ENCODE peak calls at places on chromosomes 2 and 18, in eight cellular contexts. M is B cell, H is lower lobe of right lung, S is cardiac muscle cell, V is dorsolateral prefrontal cortex, E is WTC11, D is RWPE1, P is left lung. L is an unnamed sample.

GRCh38 chr2:211898697-211899096 is 639.9 kb downstream of the ERBB4 start:
- DNase-seq in M (no peak), H (no peak), S (no peak), V (no peak), E (no peak), D (no peak), P (no peak), L (no peak)

GRCh38 chr18:67731853-67732252 is 215.3 kb upstream of the DSEL start:
- DNase-seq in M (no peak), H (no peak), S (no peak), V (no peak), E (no peak), D (peak; percentile 13), P (no peak), L (no peak)

GRCh38 chr2:86396304-86396785 is 44.8 kb upstream of the KDM3A start:
- DNase-seq in M (no peak), H (peak; percentile 51), S (peak; percentile 43), V (peak; percentile 17), E (peak; percentile 33), D (no peak), P (no peak), L (no peak)

GRCh38 chr2:198214108-198214736 is 409.8 kb downstream of the PLCL1 start:
- DNase-seq in M (no peak), H (no peak), S (peak; percentile 29), V (no peak), E (no peak), D (no peak), P (no peak), L (no peak)

GRCh38 chr2:99984781-99985525 is 157.4 kb downstream of the AFF3 start:
- DNase-seq in M (no peak), H (no peak), S (peak; percentile 16), V (no peak), E (no peak), D (no peak), P (no peak), L (no peak)

GRCh38 chr2:65103013-65103720 is 26.7 kb downstream of the RAB1A start:
- DNase-seq in M (no peak), H (no peak), S (no peak), V (no peak), E (no peak), D (no peak), P (no peak), L (no peak)

GRCh38 chr2:218343591-218343990 is 13.1 kb upstream of the CATIP start:
- DNase-seq in M (no peak), H (no peak), S (peak; percentile 82), V (no peak), E (no peak), D (no peak), P (no peak), L (no peak)

GRCh38 chr2:59237311-59237710 is 996.2 kb upstream of the FANCL start:
- DNase-seq in M (no peak), H (no peak), S (no peak), V (no peak), E (no peak), D (no peak), P (no peak), L (no peak)

GRCh38 chr2:98875746-98876145 is 60.3 kb downstream of the CRACDL start:
- DNase-seq in M (no peak), H (no peak), S (no peak), V (no peak), E (no peak), D (no peak), P (no peak), L (no peak)

GRCh38 chr2:117330611-117331010 is 483.9 kb upstream of the DDX18 start:
- DNase-seq in M (no peak), H (no peak), S (no peak), V (no peak), E (no peak), D (no peak), P (no peak), L (no peak)

GRCh38 chr18:23487738-23488625 is 15.3 kb upstream of the RMC1 start:
- DNase-seq in M (peak; percentile 67), H (peak; percentile 70), S (peak; percentile 22), V (no peak), E (no peak), D (no peak), P (peak; percentile 54), L (peak; percentile 47)

GRCh38 chr18:5449858-5450509 is 93.8 kb downstream of the EPB41L3 start:
- DNase-seq in M (no peak), H (no peak), S (no peak), V (no peak), E (no peak), D (no peak), P (no peak), L (no peak)

GRCh38 chr2:172335731-172336130 is 91.7 kb upstream of the ITGA6 start:
- DNase-seq in M (no peak), H (no peak), S (no peak), V (no peak), E (no peak), D (no peak), P (no peak), L (no peak)

GRCh38 chr18:59961086-59961485 is 61.3 kb downstream of the PMAIP1 start:
- DNase-seq in M (peak; percentile 64), H (no peak), S (no peak), V (no peak), E (no peak), D (no peak), P (no peak), L (no peak)

GRCh38 chr2:231456295-231457004 is 7.8 kb downstream of the NCL start:
- DNase-seq in M (no peak), H (no peak), S (no peak), V (no peak), E (no peak), D (no peak), P (no peak), L (no peak)

GRCh38 chr2:84735383-84735782 is 145.5 kb downstream of the TRABD2A start:
- DNase-seq in M (no peak), H (no peak), S (no peak), V (no peak), E (no peak), D (no peak), P (no peak), L (no peak)

GRCh38 chr2:84741182-84741822 is 139.6 kb downstream of the TRABD2A start:
- DNase-seq in M (no peak), H (no peak), S (peak; percentile 38), V (no peak), E (peak; percentile 65), D (no peak), P (no peak), L (peak; percentile 44)
- TF ChIP-seq CTCF in M (peak; percentile 41), H (peak; percentile 23), S (peak; percentile 37), V (no peak), E (peak; percentile 33), D (no peak), P (peak; percentile 35), L (peak; percentile 28)

GRCh38 chr18:32896781-32897547 is 124.1 kb upstream of the KLHL14 start:
- DNase-seq in M (no peak), H (no peak), S (peak; percentile 2), V (no peak), E (no peak), D (no peak), P (no peak), L (no peak)

GRCh38 chr18:32889620-32890593 is 117.1 kb upstream of the KLHL14 start:
- DNase-seq in M (no peak), H (no peak), S (no peak), V (no peak), E (peak; percentile 13), D (no peak), P (no peak), L (no peak)

GRCh38 chr18:32891130-32891529 is 118.3 kb upstream of the KLHL14 start:
- DNase-seq in M (no peak), H (no peak), S (no peak), V (no peak), E (no peak), D (no peak), P (no peak), L (no peak)

GRCh38 chr18:32891797-32892196 is 119.0 kb upstream of the KLHL14 start:
- DNase-seq in M (no peak), H (no peak), S (no peak), V (no peak), E (no peak), D (no peak), P (no peak), L (no peak)

DNA sequence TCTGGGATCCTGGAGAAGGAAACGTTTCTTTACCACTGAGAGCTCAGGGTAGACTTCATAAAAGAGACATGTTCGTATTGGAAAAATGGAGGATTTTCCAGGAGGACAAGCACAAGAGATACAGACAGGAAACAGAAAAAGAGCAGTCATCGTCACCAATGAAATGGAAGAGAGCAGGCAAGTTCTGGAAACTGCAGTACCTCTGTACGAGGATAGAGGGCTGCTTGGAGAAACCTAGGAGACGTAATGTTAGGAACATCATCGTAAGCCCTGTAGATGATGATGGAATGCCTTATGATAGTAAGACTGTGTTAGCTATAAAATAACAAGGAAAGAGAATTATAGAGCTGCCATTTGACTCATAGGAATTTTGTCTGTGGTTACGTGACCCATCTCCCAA is 121.1 kb upstream of the KLHL14 start:
- DNase-seq in M (no peak), H (no peak), S (no peak), V (no peak), E (no peak), D (no peak), P (no peak), L (no peak)
- TF ChIP-seq CTCF in M (no peak), H (no peak), S (no peak), V (no peak), E (no peak), D (no peak), P (no peak), L (no peak)

DNA sequence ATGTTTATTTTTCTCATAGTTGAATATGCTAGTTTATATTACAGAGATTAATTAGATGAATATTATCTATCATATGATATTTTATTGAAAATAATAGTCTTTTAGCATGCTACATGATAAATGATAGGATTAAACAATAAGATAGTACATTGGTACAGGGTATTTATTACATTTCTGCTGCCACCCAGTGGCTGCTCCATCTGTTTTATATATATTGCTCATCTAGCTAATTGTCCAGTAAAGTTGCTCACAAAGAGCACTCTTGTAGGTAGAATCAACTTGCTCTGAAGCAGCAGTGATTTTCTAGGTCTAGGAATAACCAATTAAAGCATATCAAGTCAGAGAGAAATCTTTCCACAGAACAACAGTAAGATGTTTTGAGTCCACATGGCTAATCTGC is 183.3 kb downstream of the ASXL3 start:
- DNase-seq in M (no peak), H (no peak), S (peak; percentile 40), V (peak; percentile 20), E (no peak), D (peak; percentile 2), P (no peak), L (no peak)
- TF ChIP-seq CTCF in M (no peak), H (peak; percentile 28), S (peak; percentile 26), V (peak; percentile 62), E (no peak), D (peak; percentile 11), P (no peak), L (no peak)

DNA sequence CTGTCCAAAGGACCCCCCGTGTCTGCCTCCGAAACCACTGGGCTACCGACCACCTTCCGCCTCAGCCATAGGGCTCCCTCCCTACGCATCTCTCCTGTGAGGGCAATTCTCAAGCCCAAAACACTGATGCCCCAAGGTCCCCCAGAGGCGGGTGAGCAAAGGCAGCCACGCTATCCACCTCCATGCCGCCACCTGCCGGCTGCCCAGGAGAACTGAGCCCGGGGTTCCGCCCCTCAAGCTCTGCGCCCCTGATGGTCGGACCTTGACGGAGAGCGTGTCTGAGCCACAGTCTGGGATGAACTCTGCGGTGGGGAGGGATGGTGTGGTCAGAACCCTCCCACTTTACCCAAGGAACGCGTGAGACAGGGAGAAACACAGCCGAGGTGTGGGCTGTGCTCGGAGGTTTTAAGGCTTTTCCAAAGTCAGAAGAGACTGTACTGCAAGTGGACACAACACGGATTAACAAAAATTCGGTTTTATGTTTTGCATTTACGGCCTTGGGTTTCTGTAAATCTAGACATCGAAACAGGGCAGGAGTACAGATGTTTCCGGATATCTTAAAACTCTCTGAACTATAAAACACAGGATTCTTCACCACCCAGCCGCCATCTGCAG is 114.1 kb downstream of the ZNF516 start:
- DNase-seq in M (no peak), H (no peak), S (no peak), V (no peak), E (peak; percentile 83), D (no peak), P (no peak), L (no peak)
- TF ChIP-seq CTCF in M (no peak), H (peak; percentile 21), S (peak; percentile 61), V (no peak), E (peak; percentile 77), D (peak; percentile 26), P (peak; percentile 29), L (no peak)

L was measured in natural killer cell.